ENCODE peak calls at places on chromosomes 3 and 15, in eight cellular contexts. T is GM20000; M is ecto neural progenitor cell; C is activated naive CD8-positive, alpha-beta T cell treated with anti-CD3 and anti-CD28 coated beads for 36 hours; R is globus pallidus; A is fibroblast of lung; P is RKO; L is activated CD8-positive, alpha-beta memory T cell treated with anti-CD3 and anti-CD28 coated beads for 24 hours. F is an unnamed sample.
A peak's percentile ranks its signal among the peaks of the same experiment; 100 is the strongest.

GRCh38 chr3:190877925-190878324 is 15.4 kb upstream of the GMNC start:
- DNase-seq in C (peak; percentile 18), L (no peak), A (no peak), R (no peak), P (no peak), M (no peak), T (no peak), F (no peak)

GRCh38 chr15:94607176-94607654 is 375.9 kb downstream of the MCTP2 start:
- DNase-seq in C (no peak), P (no peak), R (peak; percentile 11), L (no peak), M (no peak), A (peak; percentile 28), T (no peak), F (no peak)

GRCh38 chr3:140466535-140466934 is 211.3 kb upstream of the TRIM42 start:
- DNase-seq in C (no peak), P (no peak), R (no peak), A (no peak), T (no peak), M (no peak), L (no peak), F (no peak)

GRCh38 chr3:173395412-173396181 is 1.9 kb upstream of the NLGN1 start:
- DNase-seq in T (peak; percentile 65), A (peak; percentile 83), C (peak; percentile 64), R (peak; percentile 92), M (peak; percentile 90), P (peak; percentile 80), L (peak; percentile 63), F (peak; percentile 77)

GRCh38 chr15:25789206-25789605 is 73.9 kb downstream of the ATP10A start:
- DNase-seq in R (no peak), C (no peak), A (peak; percentile 34), T (no peak), M (no peak), P (no peak), L (no peak), F (no peak)

GRCh38 chr3:183764854-183765731 is 60.3 kb downstream of the MAP6D1 start:
- DNase-seq in C (no peak), L (no peak), P (peak; percentile 23), A (peak; percentile 73), M (no peak), T (no peak), R (no peak), F (no peak)

GRCh38 chr15:42018306-42019224 is 2.3 kb downstream of the PLA2G4E start:
- DNase-seq in C (no peak), T (no peak), P (no peak), L (no peak), M (no peak), A (no peak), R (no peak), F (no peak)

GRCh38 chr3:13358051-13358450 is 62.1 kb downstream of the NUP210 start:
- DNase-seq in C (no peak), T (no peak), P (no peak), R (no peak), L (no peak), M (no peak), A (no peak), F (no peak)

GRCh38 chr3:2823016-2823415 is 287.2 kb downstream of the IL5RA start:
- DNase-seq in C (no peak), T (no peak), A (no peak), L (no peak), P (peak; percentile 70), R (no peak), M (no peak), F (no peak)

GRCh38 chr3:97479740-97480139 is 284.8 kb upstream of the ARL6 start:
- DNase-seq in C (no peak), P (no peak), T (no peak), M (no peak), A (no peak), L (no peak), R (no peak), F (no peak)

GRCh38 chr3:159852821-159853505 is 135.7 kb upstream of the IL12A start:
- DNase-seq in M (no peak), C (no peak), A (peak; percentile 63), P (no peak), R (peak; percentile 86), L (no peak), T (no peak), F (no peak)

GRCh38 chr3:48451270-48451669 is 4.7 kb downstream of the ATRIP start:
- DNase-seq in A (no peak), P (no peak), T (no peak), C (no peak), M (no peak), L (no peak), R (no peak), F (no peak)

GRCh38 chr3:188884299-188885043 is 287.3 kb upstream of the TPRG1 start:
- DNase-seq in M (no peak), A (no peak), P (no peak), C (no peak), R (no peak), L (no peak), T (no peak), F (no peak)

GRCh38 chr3:50274371-50275104 is 4.3 kb upstream of the LSMEM2 start:
- DNase-seq in M (peak; percentile 84), C (peak; percentile 77), L (peak; percentile 84), A (peak; percentile 67), T (peak; percentile 84), P (peak; percentile 63), R (no peak), F (peak; percentile 73)

GRCh38 chr3:193520738-193521137 is 34.0 kb downstream of the ATP13A4 start:
- DNase-seq in A (no peak), L (no peak), C (no peak), M (no peak), R (no peak), T (no peak), P (no peak), F (no peak)

F was measured in NT2/D1.